ENCODE peak calls at places on chromosomes 3 and 15, in ten cellular contexts. B is NCI-H69; R is GM23248; D is EH; E is stimulated activated naive CD8-positive, alpha-beta T cell treated with anti-CD3 and anti-CD28 coated beads, Interleukin-15, amount 100 ng/mL, for 72 hours; K is WTC11; N is adipocyte; S is KBM-7; I is neuronal stem cell; M is activated gamma-delta T cell treated with Interleukin-2 at 50 U/mL for 16 hours. O is an unnamed sample.

GRCh38 chr3:177358968-177359600 is 161.8 kb upstream of the TBL1XR1 start:
- DNase-seq in I (peak), R (peak), S (peak), M (peak), E (peak), D (no peak), N (no peak), B (peak), K (peak), O (peak)

GRCh38 chr3:36482880-36483279 is 102.6 kb downstream of the STAC start:
- DNase-seq in K (no peak), R (no peak), M (no peak), E (no peak), S (no peak), I (no peak), D (no peak), B (no peak), N (no peak), O (no peak)

GRCh38 chr3:87120850-87121249 is 106.3 kb upstream of the CHMP2B start:
- DNase-seq in I (peak), S (no peak), M (no peak), E (no peak), R (no peak), D (no peak), K (no peak), N (no peak), B (peak), O (no peak)

GRCh38 chr3:58111513-58112184 is 99.1 kb downstream of the DNASE1L3 start:
- DNase-seq in E (peak), S (no peak), D (no peak), N (no peak), I (no peak), M (no peak), K (no peak), R (no peak), B (no peak), O (no peak)

GRCh38 chr15:65212097-65212496 is 824 bp upstream of the CILP start:
- DNase-seq in B (peak), I (no peak), K (peak), S (peak), R (peak), D (no peak), E (peak), N (no peak), M (peak), O (no peak)

GRCh38 chr3:155946178-155946577 is 75.7 kb downstream of the GMPS start:
- DNase-seq in N (peak), K (no peak), S (no peak), E (no peak), I (no peak), M (no peak), R (peak), D (peak), B (no peak), O (no peak)

GRCh38 chr3:157611176-157611575 is 108.0 kb upstream of the VEPH1 start:
- DNase-seq in I (no peak), S (peak), M (no peak), E (no peak), K (no peak), R (no peak), D (no peak), N (no peak), B (no peak), O (no peak)

GRCh38 chr3:102174312-102174712 is 260.5 kb upstream of the ZPLD1 start:
- DNase-seq in N (peak), E (no peak), K (no peak), R (peak), D (peak), I (no peak), M (no peak), B (no peak), S (no peak), O (no peak)

GRCh38 chr3:46998121-46998851 is 18.8 kb downstream of the NBEAL2 start:
- DNase-seq in I (peak), R (peak), B (peak), S (peak), M (peak), K (peak), E (peak), N (peak), D (peak), O (peak)